ENCODE peak calls at places on chromosomes 7 and 10, in nine cellular contexts. G is activated T-helper 9 cell treated with anti-CD3 and anti-CD28 coated beads, Interleukin-2, amount 50 U/mL, for 16 hours; H is activated T-cell treated with anti-CD3 and anti-CD28 coated beads, Interleukin-2, amount 50 U/mL, for 48 hours; V is activated CD4-positive, alpha-beta T cell treated with anti-CD3 and anti-CD28 coated beads for 36 hours; E is kidney glomerular epithelial cell; S is CD4-positive, alpha-beta T cell; W is A172; Y is IMR-90; N is activated naive CD4-positive, alpha-beta T cell treated with Interleukin-2 at 50 U/mL for 16 hours. U is an unnamed sample.

GRCh38 chr10:26805567-26806245 is 55.1 kb downstream of the ABI1 start:
- DNase-seq in G (no peak), H (no peak), V (no peak), E (no peak), S (no peak), W (no peak), Y (peak), N (no peak), U (no peak)

GRCh38 chr7:129162732-129163131 is 18.2 kb downstream of the TSPAN33 start:
- DNase-seq in G (no peak), H (no peak), V (no peak), E (no peak), S (no peak), W (no peak), Y (no peak), N (no peak), U (no peak)

GRCh38 chr10:72328045-72328828 is 26.5 kb downstream of the DNAJB12 start:
- DNase-seq in G (no peak), H (peak), V (peak), E (peak), S (no peak), W (peak), Y (peak), N (peak), U (no peak)

GRCh38 chr10:130427216-130427722 is 291.1 kb downstream of the GLRX3 start:
- DNase-seq in G (no peak), H (no peak), V (no peak), E (no peak), S (no peak), W (no peak), Y (no peak), N (no peak), U (no peak)

GRCh38 chr10:133168617-133169031 is 8.6 kb downstream of the KNDC1 start:
- DNase-seq in G (no peak), H (no peak), V (no peak), E (no peak), S (no peak), W (no peak), Y (no peak), N (no peak), U (peak)

GRCh38 chr10:75446508-75446907 is 15.1 kb downstream of the LRMDA start:
- DNase-seq in G (no peak), H (no peak), V (no peak), E (no peak), S (no peak), W (no peak), Y (no peak), N (no peak), U (no peak)

GRCh38 chr7:24587853-24588252 is 14.6 kb downstream of the PALS2 start:
- DNase-seq in G (no peak), H (peak), V (peak), E (no peak), S (peak), W (peak), Y (no peak), N (peak), U (no peak)

GRCh38 chr10:11875499-11876281 is 52.5 kb downstream of the PROSER2 start:
- DNase-seq in G (no peak), H (no peak), V (no peak), E (peak), S (no peak), W (peak), Y (peak), N (no peak), U (peak)

GRCh38 chr10:133089461-133089800 is 1.7 kb downstream of the ADGRA1 start:
- DNase-seq in G (no peak), H (no peak), V (no peak), E (no peak), S (no peak), W (no peak), Y (no peak), N (no peak), U (no peak)

GRCh38 chr7:50544992-50545391 is 20.2 kb downstream of the DDC start:
- DNase-seq in G (no peak), H (no peak), V (no peak), E (no peak), S (no peak), W (no peak), Y (no peak), N (no peak), U (no peak)

GRCh38 chr7:153408360-153409335 is 643.5 kb upstream of the DPP6 start:
- DNase-seq in G (no peak), H (no peak), V (no peak), E (no peak), S (no peak), W (no peak), Y (no peak), N (no peak), U (no peak)

GRCh38 chr7:129951076-129952011 is 1.4 kb downstream of the UBE2H start:
- DNase-seq in G (no peak), H (peak), V (peak), E (peak), S (no peak), W (peak), Y (no peak), N (no peak), U (peak)

GRCh38 chr10:31215052-31215451 is 104.0 kb upstream of the ZEB1 start:
- DNase-seq in G (no peak), H (no peak), V (no peak), E (no peak), S (no peak), W (no peak), Y (no peak), N (no peak), U (no peak)